ENCODE peak calls at places on chromosomes 6 and 20, in eight cellular contexts. N, K, V, T, U, F, A and P are unnamed samples.

GRCh38 chr6:3911614-3912336 is 62.6 kb downstream of the FAM50B start:
- DNase-seq in N (no peak), K (peak), V (peak), T (no peak), U (no peak), F (no peak), A (peak), P (no peak)

GRCh38 chr6:154298297-154298696 is 58.3 kb downstream of the IPCEF1 start:
- DNase-seq in N (no peak), K (peak), V (no peak), T (no peak), U (no peak), F (no peak), A (peak), P (no peak)

GRCh38 chr6:63574554-63574900 is 2.2 kb downstream of the LOC128125822 start:
- DNase-seq in N (no peak), K (no peak), V (no peak), T (no peak), U (no peak), F (no peak), A (no peak), P (no peak)

GRCh38 chr20:3473944-3474343 is 3.1 kb downstream of the ATRN start:
- DNase-seq in N (peak), K (no peak), V (no peak), T (no peak), U (no peak), F (no peak), A (no peak), P (no peak)

GRCh38 chr6:131646249-131646670 is 9.2 kb downstream of the ENPP3 start:
- DNase-seq in N (no peak), K (no peak), V (no peak), T (no peak), U (no peak), F (no peak), A (no peak), P (no peak)

GRCh38 chr6:8110725-8111124 is 8.4 kb upstream of the EEF1E1 start:
- DNase-seq in N (no peak), K (no peak), V (no peak), T (no peak), U (no peak), F (no peak), A (no peak), P (no peak)

GRCh38 chr20:63179876-63180275 is 36.1 kb downstream of the YTHDF1 start:
- DNase-seq in N (no peak), K (no peak), V (no peak), T (no peak), U (no peak), F (no peak), A (no peak), P (no peak)

GRCh38 chr6:54002118-54002517 is 109.1 kb upstream of the MLIP start:
- DNase-seq in N (no peak), K (peak), V (no peak), T (no peak), U (no peak), F (no peak), A (no peak), P (no peak)

GRCh38 chr20:60221593-60221992 is 263.4 kb downstream of the CDH26 start:
- DNase-seq in N (no peak), K (no peak), V (no peak), T (no peak), U (no peak), F (no peak), A (no peak), P (no peak)

GRCh38 chr20:52459150-52459549 is 267.6 kb upstream of the ZFP64 start:
- DNase-seq in N (no peak), K (no peak), V (no peak), T (no peak), U (no peak), F (no peak), A (no peak), P (no peak)

GRCh38 chr6:2948228-2949025 is 22.9 kb downstream of the SERPINB6 start:
- DNase-seq in N (no peak), K (no peak), V (no peak), T (no peak), U (no peak), F (no peak), A (no peak), P (no peak)

GRCh38 chr20:36546111-36546736 is 4.9 kb downstream of the MYL9 start:
- DNase-seq in N (no peak), K (no peak), V (no peak), T (no peak), U (no peak), F (no peak), A (no peak), P (no peak)

GRCh38 chr6:158939255-158940170 is 60.5 kb downstream of the RSPH3 start:
- DNase-seq in N (no peak), K (no peak), V (no peak), T (no peak), U (no peak), F (peak), A (no peak), P (no peak)

GRCh38 chr6:135423649-135424128 is 73.9 kb downstream of the AHI1 start:
- DNase-seq in N (peak), K (peak), V (no peak), T (no peak), U (no peak), F (peak), A (no peak), P (peak)

GRCh38 chr6:25576920-25577319 is 75.1 kb upstream of the SCGN start:
- DNase-seq in N (no peak), K (no peak), V (no peak), T (no peak), U (no peak), F (no peak), A (no peak), P (no peak)

GRCh38 chr6:21596379-21597242 is 3.1 kb downstream of the SOX4 start:
- DNase-seq in N (peak), K (peak), V (peak), T (no peak), U (no peak), F (peak), A (no peak), P (peak)

GRCh38 chr6:170405311-170405975 is 98.9 kb downstream of the FAM120B start:
- DNase-seq in N (no peak), K (peak), V (no peak), T (no peak), U (no peak), F (no peak), A (peak), P (no peak)

GRCh38 chr20:60101201-60101893 is 143.1 kb downstream of the CDH26 start:
- DNase-seq in N (no peak), K (no peak), V (no peak), T (no peak), U (no peak), F (no peak), A (no peak), P (no peak)

GRCh38 chr6:30646450-30647038 is 389 bp upstream of the C6orf136 start:
- DNase-seq in N (no peak), K (peak), V (peak), T (no peak), U (no peak), F (no peak), A (no peak), P (no peak)

GRCh38 chr6:29789176-29789575 is 38.4 kb upstream of the HLA-G start:
- DNase-seq in N (no peak), K (no peak), V (no peak), T (no peak), U (no peak), F (no peak), A (no peak), P (no peak)

GRCh38 chr6:146850981-146851380 is 252.2 kb downstream of the ADGB start:
- DNase-seq in N (no peak), K (no peak), V (no peak), T (no peak), U (no peak), F (no peak), A (no peak), P (no peak)

GRCh38 chr6:45105170-45105820 is 222.8 kb upstream of the RUNX2 start:
- DNase-seq in N (no peak), K (peak), V (no peak), T (no peak), U (no peak), F (no peak), A (no peak), P (no peak)

GRCh38 chr6:3389390-3390167 is 67.3 kb downstream of the SLC22A23 start:
- DNase-seq in N (no peak), K (no peak), V (peak), T (no peak), U (no peak), F (no peak), A (no peak), P (no peak)

GRCh38 chr6:103893082-103893481 is 966.6 kb downstream of the HACE1 start:
- DNase-seq in N (no peak), K (peak), V (no peak), T (no peak), U (no peak), F (no peak), A (no peak), P (no peak)

GRCh38 chr6:958531-958930 is 265.6 kb upstream of the EXOC2 start:
- DNase-seq in N (no peak), K (peak), V (no peak), T (no peak), U (no peak), F (no peak), A (no peak), P (no peak)

GRCh38 chr6:41182069-41183034 is 18.6 kb downstream of the TREML2 start:
- DNase-seq in N (peak), K (peak), V (no peak), T (peak), U (peak), F (peak), A (peak), P (peak)

GRCh38 chr6:52132326-52132725 is 44.9 kb upstream of the PKHD1 start:
- DNase-seq in N (no peak), K (no peak), V (no peak), T (no peak), U (no peak), F (no peak), A (no peak), P (no peak)